ENCODE peak calls at places on chromosomes 5 and 9, in seven cellular contexts. One of them, this sample, is unnamed. For H3K4me1 and H3K27me3, the result is how much of the 10 kb centered on the place peaks cover.

GRCh38 chr9:129584136-129584535 is 36.8 kb downstream of the C9orf50 start:
- DNase-seq in heart right ventricle: peak
- DNase-seq in prostate gland: peak
- DNase-seq in right cardiac atrium: peak
- DNase-seq in CD8-positive, alpha-beta memory T cell: peak
- DNase-seq in body of pancreas: peak
- DNase-seq in H9: peak
- DNase-seq in this sample: peak

GRCh38 chr9:129995409-129996160 is 47.4 kb downstream of the FNBP1 start:
- DNase-seq in heart right ventricle: no peak
- DNase-seq in prostate gland: no peak
- DNase-seq in right cardiac atrium: no peak
- DNase-seq in CD8-positive, alpha-beta memory T cell: no peak
- DNase-seq in body of pancreas: no peak
- DNase-seq in H9: no peak
- DNase-seq in this sample: no peak

GRCh38 chr5:68845121-68845520 is 248.7 kb upstream of the SLC30A5 start:
- DNase-seq in heart right ventricle: no peak
- DNase-seq in prostate gland: no peak
- DNase-seq in right cardiac atrium: no peak
- DNase-seq in CD8-positive, alpha-beta memory T cell: no peak
- DNase-seq in body of pancreas: no peak
- DNase-seq in H9: no peak
- DNase-seq in this sample: no peak

GRCh38 chr9:130444565-130445221 is at the start of gene ASS1:
- DNase-seq in heart right ventricle: peak
- DNase-seq in prostate gland: peak
- DNase-seq in right cardiac atrium: peak
- DNase-seq in CD8-positive, alpha-beta memory T cell: no peak
- DNase-seq in body of pancreas: peak
- DNase-seq in H9: peak
- DNase-seq in this sample: no peak

GRCh38 chr5:74289238-74289637 is 351.3 kb downstream of the ENC1 start:
- DNase-seq in heart right ventricle: no peak
- DNase-seq in prostate gland: no peak
- DNase-seq in right cardiac atrium: no peak
- DNase-seq in CD8-positive, alpha-beta memory T cell: no peak
- DNase-seq in body of pancreas: no peak
- DNase-seq in H9: no peak
- DNase-seq in this sample: no peak

GRCh38 chr5:4191703-4192102 is 596.1 kb downstream of the IRX1 start:
- DNase-seq in heart right ventricle: no peak
- DNase-seq in prostate gland: no peak
- DNase-seq in right cardiac atrium: no peak
- DNase-seq in CD8-positive, alpha-beta memory T cell: no peak
- DNase-seq in body of pancreas: no peak
- DNase-seq in H9: peak
- DNase-seq in this sample: no peak

GRCh38 chr5:137743031-137743640 is 7.2 kb upstream of the KLHL3 start:
- DNase-seq in heart right ventricle: peak
- DNase-seq in prostate gland: peak
- DNase-seq in right cardiac atrium: no peak
- DNase-seq in CD8-positive, alpha-beta memory T cell: peak
- DNase-seq in body of pancreas: peak
- DNase-seq in H9: peak
- DNase-seq in this sample: peak

GRCh38 chr5:26009742-26010141 is 1028.6 kb downstream of the CDH9 start:
- DNase-seq in heart right ventricle: no peak
- DNase-seq in prostate gland: no peak
- DNase-seq in right cardiac atrium: peak
- DNase-seq in CD8-positive, alpha-beta memory T cell: no peak
- DNase-seq in body of pancreas: no peak
- DNase-seq in H9: peak
- DNase-seq in this sample: no peak

GRCh38 chr5:53425598-53426516 is 54.6 kb upstream of the FST start:
- DNase-seq in heart right ventricle: no peak
- DNase-seq in prostate gland: no peak
- DNase-seq in right cardiac atrium: no peak
- DNase-seq in CD8-positive, alpha-beta memory T cell: no peak
- DNase-seq in body of pancreas: peak
- DNase-seq in H9: peak
- DNase-seq in this sample: no peak

GRCh38 chr5:179729727-179730126 is 2.9 kb upstream of the MAML1 start:
- DNase-seq in heart right ventricle: no peak
- DNase-seq in prostate gland: no peak
- DNase-seq in right cardiac atrium: no peak
- DNase-seq in CD8-positive, alpha-beta memory T cell: no peak
- DNase-seq in body of pancreas: no peak
- DNase-seq in H9: no peak
- DNase-seq in this sample: no peak

GRCh38 chr5:140189977-140190867 is 15.2 kb downstream of the CYSTM1 start:
- DNase-seq in heart right ventricle: no peak
- DNase-seq in prostate gland: no peak
- DNase-seq in right cardiac atrium: no peak
- DNase-seq in CD8-positive, alpha-beta memory T cell: no peak
- DNase-seq in body of pancreas: no peak
- DNase-seq in H9: no peak
- DNase-seq in this sample: no peak

GRCh38 chr9:19741178-19741577 is 47.7 kb downstream of the SLC24A2 start:
- DNase-seq in heart right ventricle: no peak
- DNase-seq in prostate gland: no peak
- DNase-seq in right cardiac atrium: no peak
- DNase-seq in CD8-positive, alpha-beta memory T cell: no peak
- DNase-seq in body of pancreas: no peak
- DNase-seq in H9: no peak
- DNase-seq in this sample: no peak

GRCh38 chr5:132008961-132009680 is 2.3 kb downstream of the ACSL6 start:
- DNase-seq in heart right ventricle: no peak
- DNase-seq in prostate gland: no peak
- DNase-seq in right cardiac atrium: no peak
- DNase-seq in CD8-positive, alpha-beta memory T cell: no peak
- DNase-seq in body of pancreas: peak
- DNase-seq in H9: no peak
- DNase-seq in this sample: no peak

GRCh38 chr5:148343049-148343413 is 7.7 kb downstream of the SPINK9 start:
- DNase-seq in heart right ventricle: no peak
- DNase-seq in prostate gland: no peak
- DNase-seq in right cardiac atrium: no peak
- DNase-seq in CD8-positive, alpha-beta memory T cell: no peak
- DNase-seq in body of pancreas: no peak
- DNase-seq in H9: no peak
- DNase-seq in this sample: no peak

GRCh38 chr5:67305913-67306710 is 109.5 kb upstream of the CD180 start:
- DNase-seq in heart right ventricle: no peak
- DNase-seq in prostate gland: no peak
- DNase-seq in right cardiac atrium: no peak
- DNase-seq in CD8-positive, alpha-beta memory T cell: no peak
- DNase-seq in body of pancreas: no peak
- DNase-seq in H9: no peak
- DNase-seq in this sample: no peak

GRCh38 chr5:141694479-141694878 is 12.4 kb upstream of the ARAP3 start:
- DNase-seq in heart right ventricle: no peak
- DNase-seq in prostate gland: no peak
- DNase-seq in right cardiac atrium: no peak
- DNase-seq in CD8-positive, alpha-beta memory T cell: no peak
- DNase-seq in body of pancreas: no peak
- DNase-seq in H9: no peak
- DNase-seq in this sample: no peak

GRCh38 chr9:76394896-76395244 is 644 bp upstream of the RFK start:
- DNase-seq in heart right ventricle: peak
- DNase-seq in prostate gland: peak
- DNase-seq in right cardiac atrium: peak
- DNase-seq in CD8-positive, alpha-beta memory T cell: peak
- DNase-seq in body of pancreas: peak
- DNase-seq in H9: peak
- DNase-seq in this sample: peak

GRCh38 chr5:114898602-114899001 is 271.1 kb downstream of the TRIM36 start:
- DNase-seq in heart right ventricle: no peak
- DNase-seq in prostate gland: no peak
- DNase-seq in right cardiac atrium: no peak
- DNase-seq in CD8-positive, alpha-beta memory T cell: no peak
- DNase-seq in body of pancreas: no peak
- DNase-seq in H9: no peak
- DNase-seq in this sample: no peak

GRCh38 chr9:26579047-26579446 is 313.6 kb downstream of the CAAP1 start:
- DNase-seq in heart right ventricle: no peak
- DNase-seq in prostate gland: no peak
- DNase-seq in right cardiac atrium: no peak
- DNase-seq in CD8-positive, alpha-beta memory T cell: no peak
- DNase-seq in body of pancreas: no peak
- DNase-seq in H9: no peak
- DNase-seq in this sample: no peak

GRCh38 chr5:63128018-63128417 is 549.4 kb downstream of the LRRC70 start:
- DNase-seq in heart right ventricle: no peak
- DNase-seq in prostate gland: no peak
- DNase-seq in right cardiac atrium: no peak
- DNase-seq in CD8-positive, alpha-beta memory T cell: no peak
- DNase-seq in body of pancreas: no peak
- DNase-seq in H9: no peak
- DNase-seq in this sample: no peak

GRCh38 chr9:99190597-99191283 is 31.0 kb downstream of the ALG2 start:
- DNase-seq in heart right ventricle: no peak
- DNase-seq in prostate gland: no peak
- DNase-seq in right cardiac atrium: no peak
- DNase-seq in CD8-positive, alpha-beta memory T cell: no peak
- DNase-seq in body of pancreas: no peak
- DNase-seq in H9: no peak
- DNase-seq in this sample: no peak

GRCh38 chr9:19232830-19233194 is 2.3 kb downstream of the DENND4C start:
- DNase-seq in heart right ventricle: no peak
- DNase-seq in prostate gland: no peak
- DNase-seq in right cardiac atrium: no peak
- DNase-seq in CD8-positive, alpha-beta memory T cell: no peak
- DNase-seq in body of pancreas: no peak
- DNase-seq in H9: no peak
- DNase-seq in this sample: no peak

GRCh38 chr5:132566657-132567056 is 9.9 kb downstream of the RAD50 start:
- DNase-seq in heart right ventricle: no peak
- DNase-seq in prostate gland: no peak
- DNase-seq in right cardiac atrium: no peak
- DNase-seq in CD8-positive, alpha-beta memory T cell: no peak
- DNase-seq in body of pancreas: no peak
- DNase-seq in H9: no peak
- DNase-seq in this sample: no peak

GRCh38 chr5:177300236-177300880 is 3.2 kb downstream of the RAB24 start:
- DNase-seq in heart right ventricle: peak
- DNase-seq in prostate gland: no peak
- DNase-seq in right cardiac atrium: peak
- DNase-seq in CD8-positive, alpha-beta memory T cell: peak
- DNase-seq in body of pancreas: peak
- DNase-seq in H9: peak
- DNase-seq in this sample: peak

GRCh38 chr5:124239572-124239971 is 506.9 kb downstream of the ZNF608 start:
- DNase-seq in heart right ventricle: no peak
- DNase-seq in prostate gland: no peak
- DNase-seq in right cardiac atrium: no peak
- DNase-seq in CD8-positive, alpha-beta memory T cell: no peak
- DNase-seq in body of pancreas: no peak
- DNase-seq in H9: no peak
- DNase-seq in this sample: no peak

GRCh38 chr5:18967637-18968036 is 1020.4 kb downstream of the CDH18 start:
- DNase-seq in heart right ventricle: no peak
- DNase-seq in prostate gland: no peak
- DNase-seq in right cardiac atrium: no peak
- DNase-seq in CD8-positive, alpha-beta memory T cell: no peak
- DNase-seq in body of pancreas: no peak
- DNase-seq in H9: no peak
- DNase-seq in this sample: no peak

GRCh38 chr5:43514471-43514815 is 505 bp downstream of the C5orf34 start:
- DNase-seq in heart right ventricle: no peak
- DNase-seq in prostate gland: no peak
- DNase-seq in right cardiac atrium: no peak
- DNase-seq in CD8-positive, alpha-beta memory T cell: no peak
- DNase-seq in body of pancreas: no peak
- DNase-seq in H9: no peak
- DNase-seq in this sample: peak

DNA sequence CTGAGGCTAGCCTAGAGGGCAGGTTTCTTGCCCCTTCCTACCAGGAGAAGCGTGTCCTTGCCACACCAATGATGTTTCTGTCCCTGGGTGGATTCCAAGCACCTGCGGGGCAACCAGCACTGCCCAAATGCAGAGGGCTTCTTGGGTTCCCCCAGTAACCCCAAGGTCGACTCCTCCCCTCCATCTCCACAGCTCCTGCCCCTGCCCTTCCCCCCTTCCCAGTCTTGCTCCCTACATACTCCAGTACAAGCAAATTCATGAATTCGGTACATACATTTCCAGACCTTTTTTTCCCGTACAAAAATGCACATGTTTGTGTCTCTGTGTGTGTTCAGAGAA is 12.8 kb upstream of the JADE2 start:
- DNase-seq in heart right ventricle: no peak
- DNase-seq in prostate gland: no peak
- DNase-seq in right cardiac atrium: peak
- DNase-seq in CD8-positive, alpha-beta memory T cell: no peak
- DNase-seq in body of pancreas: peak
- DNase-seq in H9: peak
- DNase-seq in this sample: peak
- H3K27ac ChIP-seq in heart right ventricle: peak
- H3K27ac ChIP-seq in prostate gland: no peak
- H3K27ac ChIP-seq in right cardiac atrium: peak
- H3K27ac ChIP-seq in CD8-positive, alpha-beta memory T cell: no peak
- H3K27ac ChIP-seq in body of pancreas: peak
- H3K27ac ChIP-seq in H9: peak
- H3K27ac ChIP-seq in this sample: no peak

GRCh38 chr9:116152390-116152789 is 1.2 kb upstream of the PAPPA start:
- DNase-seq in heart right ventricle: no peak
- DNase-seq in prostate gland: no peak
- DNase-seq in right cardiac atrium: no peak
- DNase-seq in CD8-positive, alpha-beta memory T cell: no peak
- DNase-seq in body of pancreas: no peak
- DNase-seq in H9: no peak
- DNase-seq in this sample: peak
- H3K4me1 ChIP-seq in heart right ventricle: under half
- H3K4me1 ChIP-seq in prostate gland: under half
- H3K4me1 ChIP-seq in right cardiac atrium: under half
- H3K4me1 ChIP-seq in CD8-positive, alpha-beta memory T cell: under half
- H3K4me1 ChIP-seq in body of pancreas: under half
- H3K4me1 ChIP-seq in H9: under half
- H3K4me1 ChIP-seq in this sample: under half

DNA sequence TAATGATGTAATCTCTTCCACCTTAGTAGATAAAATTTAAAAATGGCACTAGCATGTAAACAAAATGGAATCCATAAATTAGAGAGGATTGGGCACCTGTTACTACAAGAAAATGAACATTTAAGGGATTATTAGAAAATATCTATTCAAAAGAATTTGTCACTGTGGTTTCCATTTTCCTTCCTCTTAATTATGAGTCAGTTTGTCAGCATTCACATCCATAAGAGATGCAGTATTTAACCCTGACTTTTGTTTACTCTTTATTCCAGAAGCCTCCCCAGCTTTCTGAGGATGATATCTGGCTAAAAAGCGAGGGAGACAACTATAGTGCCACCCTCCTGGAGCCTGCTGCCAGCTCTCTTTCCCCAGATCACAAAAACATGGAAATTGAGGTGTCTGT is 72.1 kb downstream of the C9orf152 start:
- DNase-seq in heart right ventricle: no peak
- DNase-seq in prostate gland: no peak
- DNase-seq in right cardiac atrium: no peak
- DNase-seq in CD8-positive, alpha-beta memory T cell: no peak
- DNase-seq in body of pancreas: no peak
- DNase-seq in H9: no peak
- DNase-seq in this sample: no peak
- H3K27me3 ChIP-seq in heart right ventricle: under half
- H3K27me3 ChIP-seq in prostate gland: under half
- H3K27me3 ChIP-seq in right cardiac atrium: under half
- H3K27me3 ChIP-seq in CD8-positive, alpha-beta memory T cell: under half
- H3K27me3 ChIP-seq in body of pancreas: under half
- H3K27me3 ChIP-seq in H9: under half
- H3K27me3 ChIP-seq in this sample: under half

GRCh38 chr9:136759001-136759400 is 958 bp upstream of the LCN8 start:
- DNase-seq in heart right ventricle: no peak
- DNase-seq in prostate gland: no peak
- DNase-seq in right cardiac atrium: no peak
- DNase-seq in CD8-positive, alpha-beta memory T cell: no peak
- DNase-seq in body of pancreas: no peak
- DNase-seq in H9: peak
- DNase-seq in this sample: no peak
- H3K27ac ChIP-seq in heart right ventricle: no peak
- H3K27ac ChIP-seq in prostate gland: no peak
- H3K27ac ChIP-seq in right cardiac atrium: no peak
- H3K27ac ChIP-seq in CD8-positive, alpha-beta memory T cell: no peak
- H3K27ac ChIP-seq in body of pancreas: no peak
- H3K27ac ChIP-seq in H9: no peak
- H3K27ac ChIP-seq in this sample: no peak